ENCODE peak calls at places on chromosome 22, in eight cellular contexts. One of them, this sample, is unnamed.
A peak's percentile ranks its signal among the peaks of the same experiment; 100 is the strongest.

GRCh38 chr22:35070451-35071093 is 4.6 kb downstream of the ISX start:
- DNase-seq in endothelial cell: no peak
- DNase-seq in mucosa of gallbladder: no peak
- DNase-seq in PC-3: peak; percentile 33
- DNase-seq in A673: no peak
- DNase-seq in HEK293T: no peak
- DNase-seq in putamen: no peak
- DNase-seq in H1: no peak
- DNase-seq in this sample: no peak

GRCh38 chr22:36386351-36386899 is 1.3 kb downstream of the MYH9 start:
- DNase-seq in putamen: peak; percentile 15
- DNase-seq in PC-3: no peak
- DNase-seq in H1: no peak
- DNase-seq in HEK293T: no peak
- DNase-seq in mucosa of gallbladder: peak; percentile 41
- DNase-seq in endothelial cell: no peak
- DNase-seq in A673: peak; percentile 45
- DNase-seq in this sample: no peak

GRCh38 chr22:40453676-40454075 is 83.3 kb downstream of the SGSM3 start:
- DNase-seq in HEK293T: no peak
- DNase-seq in mucosa of gallbladder: no peak
- DNase-seq in H1: no peak
- DNase-seq in putamen: no peak
- DNase-seq in A673: no peak
- DNase-seq in endothelial cell: no peak
- DNase-seq in PC-3: no peak
- DNase-seq in this sample: no peak

GRCh38 chr22:22880645-22881044 is 7.0 kb upstream of the IGLL5 start:
- DNase-seq in endothelial cell: no peak
- DNase-seq in PC-3: no peak
- DNase-seq in A673: no peak
- DNase-seq in H1: no peak
- DNase-seq in mucosa of gallbladder: no peak
- DNase-seq in HEK293T: no peak
- DNase-seq in putamen: no peak
- DNase-seq in this sample: no peak

GRCh38 chr22:42282252-42282942 is 11.9 kb upstream of the TCF20 start:
- DNase-seq in PC-3: no peak
- DNase-seq in mucosa of gallbladder: no peak
- DNase-seq in endothelial cell: no peak
- DNase-seq in A673: no peak
- DNase-seq in putamen: no peak
- DNase-seq in H1: no peak
- DNase-seq in HEK293T: no peak
- DNase-seq in this sample: no peak

GRCh38 chr22:47190276-47190956 is 428.0 kb downstream of the TBC1D22A start:
- DNase-seq in HEK293T: no peak
- DNase-seq in PC-3: no peak
- DNase-seq in H1: no peak
- DNase-seq in endothelial cell: no peak
- DNase-seq in putamen: no peak
- DNase-seq in mucosa of gallbladder: no peak
- DNase-seq in A673: no peak
- DNase-seq in this sample: no peak

GRCh38 chr22:47198801-47199251 is 436.4 kb downstream of the TBC1D22A start:
- DNase-seq in putamen: no peak
- DNase-seq in A673: no peak
- DNase-seq in PC-3: no peak
- DNase-seq in mucosa of gallbladder: no peak
- DNase-seq in endothelial cell: no peak
- DNase-seq in H1: no peak
- DNase-seq in HEK293T: no peak
- DNase-seq in this sample: no peak

GRCh38 chr22:19631899-19632670 is 82.2 kb upstream of the SEPTIN5 start:
- DNase-seq in PC-3: peak; percentile 31
- DNase-seq in putamen: no peak
- DNase-seq in HEK293T: peak; percentile 62
- DNase-seq in endothelial cell: peak; percentile 63
- DNase-seq in H1: no peak
- DNase-seq in A673: peak; percentile 79
- DNase-seq in mucosa of gallbladder: no peak
- DNase-seq in this sample: no peak

GRCh38 chr22:47607486-47607885 is 845.0 kb downstream of the TBC1D22A start:
- DNase-seq in endothelial cell: no peak
- DNase-seq in HEK293T: no peak
- DNase-seq in PC-3: no peak
- DNase-seq in putamen: no peak
- DNase-seq in H1: no peak
- DNase-seq in mucosa of gallbladder: no peak
- DNase-seq in A673: no peak
- DNase-seq in this sample: no peak

GRCh38 chr22:28835630-28836189 is 35.3 kb upstream of the XBP1 start:
- DNase-seq in putamen: no peak
- DNase-seq in endothelial cell: no peak
- DNase-seq in H1: no peak
- DNase-seq in PC-3: no peak
- DNase-seq in mucosa of gallbladder: no peak
- DNase-seq in A673: no peak
- DNase-seq in HEK293T: no peak
- DNase-seq in this sample: no peak

GRCh38 chr22:39401301-39401631 is 1.7 kb downstream of the TAB1 start:
- DNase-seq in HEK293T: no peak
- DNase-seq in PC-3: no peak
- DNase-seq in mucosa of gallbladder: no peak
- DNase-seq in A673: no peak
- DNase-seq in endothelial cell: no peak
- DNase-seq in putamen: no peak
- DNase-seq in H1: no peak
- DNase-seq in this sample: no peak

GRCh38 chr22:35219012-35219411 is 38.3 kb upstream of the HMGXB4 start:
- DNase-seq in H1: no peak
- DNase-seq in mucosa of gallbladder: no peak
- DNase-seq in endothelial cell: no peak
- DNase-seq in A673: no peak
- DNase-seq in PC-3: peak; percentile 52
- DNase-seq in HEK293T: no peak
- DNase-seq in putamen: no peak
- DNase-seq in this sample: no peak

GRCh38 chr22:29078036-29078868 is 5.4 kb downstream of the KREMEN1 start:
- DNase-seq in HEK293T: no peak
- DNase-seq in putamen: no peak
- DNase-seq in H1: no peak
- DNase-seq in mucosa of gallbladder: no peak
- DNase-seq in A673: no peak
- DNase-seq in endothelial cell: no peak
- DNase-seq in PC-3: no peak
- DNase-seq in this sample: no peak

GRCh38 chr22:47808236-47808845 is 1045.9 kb downstream of the TBC1D22A start:
- DNase-seq in HEK293T: no peak
- DNase-seq in H1: no peak
- DNase-seq in putamen: no peak
- DNase-seq in A673: no peak
- DNase-seq in mucosa of gallbladder: no peak
- DNase-seq in endothelial cell: no peak
- DNase-seq in PC-3: no peak
- DNase-seq in this sample: no peak

GRCh38 chr22:36852056-36852973 is 8.5 kb upstream of the NCF4 start:
- DNase-seq in PC-3: no peak
- DNase-seq in H1: no peak
- DNase-seq in endothelial cell: no peak
- DNase-seq in HEK293T: no peak
- DNase-seq in mucosa of gallbladder: no peak
- DNase-seq in A673: no peak
- DNase-seq in putamen: no peak
- DNase-seq in this sample: no peak

GRCh38 chr22:19358195-19358594 is 66.7 kb upstream of the CLTCL1 start:
- DNase-seq in H1: no peak
- DNase-seq in endothelial cell: no peak
- DNase-seq in A673: no peak
- DNase-seq in mucosa of gallbladder: no peak
- DNase-seq in PC-3: no peak
- DNase-seq in putamen: no peak
- DNase-seq in HEK293T: peak; percentile 3
- DNase-seq in this sample: no peak

GRCh38 chr22:45772726-45773125 is 101.1 kb downstream of the ATXN10 start:
- DNase-seq in H1: no peak
- DNase-seq in HEK293T: no peak
- DNase-seq in A673: no peak
- DNase-seq in endothelial cell: no peak
- DNase-seq in PC-3: no peak
- DNase-seq in mucosa of gallbladder: no peak
- DNase-seq in putamen: no peak
- DNase-seq in this sample: no peak

GRCh38 chr22:49099496-49100124 is 728.1 kb downstream of the BRD1 start:
- DNase-seq in HEK293T: no peak
- DNase-seq in A673: peak; percentile 49
- DNase-seq in putamen: no peak
- DNase-seq in PC-3: peak; percentile 4
- DNase-seq in mucosa of gallbladder: no peak
- DNase-seq in endothelial cell: no peak
- DNase-seq in H1: no peak
- DNase-seq in this sample: no peak

GRCh38 chr22:20315337-20316216 is 4.3 kb downstream of the DGCR6L start:
- DNase-seq in putamen: no peak
- DNase-seq in H1: no peak
- DNase-seq in HEK293T: no peak
- DNase-seq in endothelial cell: no peak
- DNase-seq in PC-3: no peak
- DNase-seq in A673: no peak
- DNase-seq in mucosa of gallbladder: no peak
- DNase-seq in this sample: no peak

This sample was measured in midbrain.